ENCODE peak calls at places on chromosomes 6 and 20, in eight cellular contexts. I is stimulated activated CD8-positive, alpha-beta memory T cell treated with anti-CD3 and anti-CD28 coated beads, Interleukin-15, amount 100 ng/mL, for 1 hour; H is NCI-H446 treated with DMSO at 0.1 percent for 48 hours; C is stimulated activated CD4-positive, alpha-beta T cell treated with anti-CD3 and anti-CD28 coated beads, Interleukin-12 subunit alpha, Interleukin-12 subunit beta, amount 100 ng/mL, for 4 hours; T is breast epithelium; M is EL; E is NCI-H69; B is activated T-cell treated with anti-CD3 and anti-CD28 coated beads, Interleukin-2, amount 50 U/mL, for 4 hours. P is an unnamed sample.

GRCh38 chr6:137949686-137950390 is 82.8 kb downstream of the TNFAIP3 start:
- DNase-seq in I (no peak), H (no peak), C (no peak), T (no peak), M (no peak), E (peak), B (no peak), P (no peak)

GRCh38 chr6:18491303-18492090 is 104.3 kb downstream of the RNF144B start:
- DNase-seq in I (no peak), H (no peak), C (no peak), T (peak), M (peak), E (no peak), B (no peak), P (no peak)

GRCh38 chr20:50251992-50252491 is 61.4 kb downstream of the CEBPB start:
- DNase-seq in I (no peak), H (no peak), C (no peak), T (no peak), M (peak), E (no peak), B (no peak), P (no peak)

GRCh38 chr6:3566812-3567211 is 110.0 kb upstream of the SLC22A23 start:
- DNase-seq in I (no peak), H (no peak), C (no peak), T (no peak), M (peak), E (no peak), B (no peak), P (no peak)

GRCh38 chr20:3297096-3297411 is 58.1 kb upstream of the SLC4A11 start:
- DNase-seq in I (no peak), H (no peak), C (no peak), T (no peak), M (no peak), E (no peak), B (no peak), P (no peak)

GRCh38 chr6:170402318-170403040 is 95.9 kb downstream of the FAM120B start:
- DNase-seq in I (no peak), H (no peak), C (no peak), T (no peak), M (no peak), E (no peak), B (no peak), P (no peak)

GRCh38 chr6:25012657-25013056 is 76.9 kb upstream of the RIPOR2 start:
- DNase-seq in I (no peak), H (no peak), C (no peak), T (no peak), M (peak), E (no peak), B (no peak), P (no peak)

GRCh38 chr6:85754894-85755293 is 112.2 kb upstream of the SYNCRIP start:
- DNase-seq in I (no peak), H (no peak), C (no peak), T (no peak), M (no peak), E (no peak), B (no peak), P (no peak)

GRCh38 chr6:43891072-43891870 is 121.3 kb downstream of the VEGFA start:
- DNase-seq in I (no peak), H (no peak), C (no peak), T (no peak), M (no peak), E (peak), B (no peak), P (no peak)

GRCh38 chr6:144745434-144745833 is 460.3 kb downstream of the UTRN start:
- DNase-seq in I (no peak), H (no peak), C (no peak), T (no peak), M (no peak), E (peak), B (no peak), P (no peak)

GRCh38 chr6:149628865-149629544 is 19.5 kb downstream of the KATNA1 start:
- DNase-seq in I (no peak), H (no peak), C (no peak), T (no peak), M (no peak), E (no peak), B (no peak), P (no peak)

GRCh38 chr20:25439328-25439727 is 31.9 kb downstream of the GINS1 start:
- DNase-seq in I (no peak), H (no peak), C (no peak), T (no peak), M (no peak), E (no peak), B (no peak), P (no peak)

GRCh38 chr20:25081065-25081729 is 744 bp downstream of the VSX1 start:
- DNase-seq in I (no peak), H (no peak), C (peak), T (no peak), M (no peak), E (no peak), B (no peak), P (no peak)

GRCh38 chr6:131728296-131728939 is 17.6 kb upstream of the CTAGE9 start:
- DNase-seq in I (no peak), H (no peak), C (no peak), T (no peak), M (no peak), E (no peak), B (no peak), P (no peak)

GRCh38 chr6:7107578-7108195 is at the start of gene RREB1:
- DNase-seq in I (no peak), H (no peak), C (peak), T (peak), M (peak), E (peak), B (peak), P (peak)

GRCh38 chr6:126620747-126621146 is 280.8 kb downstream of the CENPW start:
- DNase-seq in I (no peak), H (no peak), C (no peak), T (no peak), M (no peak), E (no peak), B (no peak), P (no peak)

GRCh38 chr6:40887079-40887822 is 151.8 kb downstream of the UNC5CL start:
- DNase-seq in I (no peak), H (no peak), C (no peak), T (no peak), M (no peak), E (no peak), B (no peak), P (no peak)

GRCh38 chr20:58447733-58448391 is 58.8 kb downstream of the VAPB start:
- DNase-seq in I (peak), H (no peak), C (peak), T (no peak), M (peak), E (peak), B (peak), P (peak)

GRCh38 chr6:131819507-131820228 is 11.8 kb downstream of the ENPP1 start:
- DNase-seq in I (no peak), H (no peak), C (no peak), T (no peak), M (peak), E (no peak), B (no peak), P (no peak)

GRCh38 chr6:125307964-125308615 is 6.3 kb upstream of the HDDC2 start:
- DNase-seq in I (no peak), H (no peak), C (no peak), T (no peak), M (peak), E (no peak), B (no peak), P (no peak)

GRCh38 chr6:108492131-108492766 is 68.5 kb upstream of the FOXO3 start:
- DNase-seq in I (no peak), H (no peak), C (no peak), T (no peak), M (peak), E (peak), B (no peak), P (no peak)

GRCh38 chr20:45450097-45450818 is 19.3 kb upstream of the WFDC2 start:
- DNase-seq in I (no peak), H (no peak), C (no peak), T (no peak), M (peak), E (peak), B (no peak), P (no peak)

GRCh38 chr20:19995220-19995863 is 21.8 kb upstream of the NAA20 start:
- DNase-seq in I (no peak), H (peak), C (peak), T (no peak), M (peak), E (peak), B (no peak), P (no peak)

GRCh38 chr20:11001767-11002540 is 328.2 kb upstream of the JAG1 start:
- DNase-seq in I (no peak), H (peak), C (no peak), T (peak), M (peak), E (no peak), B (no peak), P (no peak)

GRCh38 chr6:147689398-147689797 is 180.9 kb downstream of the SAMD5 start:
- DNase-seq in I (no peak), H (no peak), C (no peak), T (no peak), M (peak), E (no peak), B (no peak), P (no peak)

GRCh38 chr6:37134622-37135191 is 35.2 kb upstream of the PIM1 start:
- DNase-seq in I (no peak), H (no peak), C (no peak), T (peak), M (peak), E (no peak), B (no peak), P (peak)

GRCh38 chr20:55186228-55186627 is 710.8 kb downstream of the DOK5 start:
- DNase-seq in I (no peak), H (no peak), C (no peak), T (no peak), M (no peak), E (no peak), B (no peak), P (no peak)

GRCh38 chr6:161029195-161029809 is 37.7 kb downstream of the MAP3K4 start:
- DNase-seq in I (no peak), H (no peak), C (no peak), T (no peak), M (peak), E (no peak), B (no peak), P (no peak)

P was measured in activated T-helper 9 cell treated with anti-CD3 and anti-CD28 coated beads, Interleukin-2, amount 50 U/mL, for 16 hours.